ENCODE peak calls at places on chromosomes 4 and X, in five cellular contexts. One of them, this sample, is unnamed.

GRCh38 chrX:34655496-34656258 is 1.4 kb downstream of the TMEM47 start:
- DNase-seq in activated CD4-positive, alpha-beta T cell treated with anti-CD3 and anti-CD28 coated beads, Interleukin-2, amount 10 ng/mL, durations not matched to agents 7 days and 5 days: no peak
- DNase-seq in nucleus accumbens: no peak
- DNase-seq in H4: no peak
- DNase-seq in glomerular endothelial cell: no peak
- DNase-seq in this sample: no peak

GRCh38 chr4:6469144-6469543 is 3.3 kb downstream of the PPP2R2C start:
- DNase-seq in activated CD4-positive, alpha-beta T cell treated with anti-CD3 and anti-CD28 coated beads, Interleukin-2, amount 10 ng/mL, durations not matched to agents 7 days and 5 days: peak
- DNase-seq in nucleus accumbens: no peak
- DNase-seq in H4: no peak
- DNase-seq in glomerular endothelial cell: no peak
- DNase-seq in this sample: no peak

GRCh38 chr4:5998333-5998936 is 19.8 kb downstream of the C4orf50 start:
- DNase-seq in glomerular endothelial cell: peak
- DNase-seq in nucleus accumbens: no peak
- DNase-seq in activated CD4-positive, alpha-beta T cell treated with anti-CD3 and anti-CD28 coated beads, Interleukin-2, amount 10 ng/mL, durations not matched to agents 7 days and 5 days: peak
- DNase-seq in H4: peak
- DNase-seq in this sample: peak

GRCh38 chr4:156939801-156940200 is 31.8 kb downstream of the PDGFC start:
- DNase-seq in activated CD4-positive, alpha-beta T cell treated with anti-CD3 and anti-CD28 coated beads, Interleukin-2, amount 10 ng/mL, durations not matched to agents 7 days and 5 days: no peak
- DNase-seq in glomerular endothelial cell: no peak
- DNase-seq in H4: no peak
- DNase-seq in nucleus accumbens: no peak
- DNase-seq in this sample: no peak

GRCh38 chr4:74293558-74293957 is 14.7 kb upstream of the EPGN start:
- DNase-seq in H4: no peak
- DNase-seq in activated CD4-positive, alpha-beta T cell treated with anti-CD3 and anti-CD28 coated beads, Interleukin-2, amount 10 ng/mL, durations not matched to agents 7 days and 5 days: no peak
- DNase-seq in glomerular endothelial cell: no peak
- DNase-seq in nucleus accumbens: no peak
- DNase-seq in this sample: no peak

GRCh38 chr4:53781614-53782467 is 190.6 kb upstream of the LNX1 start:
- DNase-seq in H4: no peak
- DNase-seq in nucleus accumbens: no peak
- DNase-seq in activated CD4-positive, alpha-beta T cell treated with anti-CD3 and anti-CD28 coated beads, Interleukin-2, amount 10 ng/mL, durations not matched to agents 7 days and 5 days: no peak
- DNase-seq in glomerular endothelial cell: no peak
- DNase-seq in this sample: no peak

GRCh38 chr4:84254537-84254936 is 244.6 kb downstream of the NKX6-1 start:
- DNase-seq in glomerular endothelial cell: no peak
- DNase-seq in H4: no peak
- DNase-seq in nucleus accumbens: no peak
- DNase-seq in activated CD4-positive, alpha-beta T cell treated with anti-CD3 and anti-CD28 coated beads, Interleukin-2, amount 10 ng/mL, durations not matched to agents 7 days and 5 days: no peak
- DNase-seq in this sample: no peak

GRCh38 chr4:83208776-83209365 is 75.7 kb downstream of the COQ2 start:
- DNase-seq in H4: no peak
- DNase-seq in nucleus accumbens: no peak
- DNase-seq in activated CD4-positive, alpha-beta T cell treated with anti-CD3 and anti-CD28 coated beads, Interleukin-2, amount 10 ng/mL, durations not matched to agents 7 days and 5 days: no peak
- DNase-seq in glomerular endothelial cell: no peak
- DNase-seq in this sample: no peak

GRCh38 chr4:2243682-2244380 is 1.9 kb upstream of the HAUS3 start:
- DNase-seq in nucleus accumbens: no peak
- DNase-seq in glomerular endothelial cell: no peak
- DNase-seq in activated CD4-positive, alpha-beta T cell treated with anti-CD3 and anti-CD28 coated beads, Interleukin-2, amount 10 ng/mL, durations not matched to agents 7 days and 5 days: no peak
- DNase-seq in H4: peak
- DNase-seq in this sample: no peak

GRCh38 chr4:84238247-84239090 is 260.6 kb downstream of the NKX6-1 start:
- DNase-seq in nucleus accumbens: no peak
- DNase-seq in H4: peak
- DNase-seq in activated CD4-positive, alpha-beta T cell treated with anti-CD3 and anti-CD28 coated beads, Interleukin-2, amount 10 ng/mL, durations not matched to agents 7 days and 5 days: no peak
- DNase-seq in glomerular endothelial cell: no peak
- DNase-seq in this sample: no peak

GRCh38 chr4:6990661-6991060 is 52.5 kb upstream of the TADA2B start:
- DNase-seq in activated CD4-positive, alpha-beta T cell treated with anti-CD3 and anti-CD28 coated beads, Interleukin-2, amount 10 ng/mL, durations not matched to agents 7 days and 5 days: no peak
- DNase-seq in nucleus accumbens: no peak
- DNase-seq in H4: no peak
- DNase-seq in glomerular endothelial cell: no peak
- DNase-seq in this sample: no peak

GRCh38 chrX:154396948-154397887 is 959 bp upstream of the RPL10 start:
- DNase-seq in nucleus accumbens: no peak
- DNase-seq in H4: no peak
- DNase-seq in activated CD4-positive, alpha-beta T cell treated with anti-CD3 and anti-CD28 coated beads, Interleukin-2, amount 10 ng/mL, durations not matched to agents 7 days and 5 days: peak
- DNase-seq in glomerular endothelial cell: no peak
- DNase-seq in this sample: no peak

GRCh38 chrX:102658551-102658950 is 7.3 kb downstream of the GPRASP1 start:
- DNase-seq in nucleus accumbens: no peak
- DNase-seq in activated CD4-positive, alpha-beta T cell treated with anti-CD3 and anti-CD28 coated beads, Interleukin-2, amount 10 ng/mL, durations not matched to agents 7 days and 5 days: no peak
- DNase-seq in H4: no peak
- DNase-seq in glomerular endothelial cell: no peak
- DNase-seq in this sample: no peak

GRCh38 chr4:17059192-17059634 is 160.8 kb upstream of the LDB2 start:
- DNase-seq in glomerular endothelial cell: no peak
- DNase-seq in nucleus accumbens: no peak
- DNase-seq in H4: no peak
- DNase-seq in activated CD4-positive, alpha-beta T cell treated with anti-CD3 and anti-CD28 coated beads, Interleukin-2, amount 10 ng/mL, durations not matched to agents 7 days and 5 days: no peak
- DNase-seq in this sample: no peak

GRCh38 chr4:188005561-188005960 is 10.0 kb downstream of the ZFP42 start:
- DNase-seq in activated CD4-positive, alpha-beta T cell treated with anti-CD3 and anti-CD28 coated beads, Interleukin-2, amount 10 ng/mL, durations not matched to agents 7 days and 5 days: no peak
- DNase-seq in nucleus accumbens: no peak
- DNase-seq in H4: no peak
- DNase-seq in glomerular endothelial cell: no peak
- DNase-seq in this sample: no peak

GRCh38 chr4:86685401-86685800 is 91.3 kb downstream of the PTPN13 start:
- DNase-seq in activated CD4-positive, alpha-beta T cell treated with anti-CD3 and anti-CD28 coated beads, Interleukin-2, amount 10 ng/mL, durations not matched to agents 7 days and 5 days: no peak
- DNase-seq in nucleus accumbens: no peak
- DNase-seq in H4: peak
- DNase-seq in glomerular endothelial cell: peak
- DNase-seq in this sample: no peak

GRCh38 chrX:120568047-120568446 is 7.3 kb upstream of the CUL4B start:
- DNase-seq in glomerular endothelial cell: no peak
- DNase-seq in activated CD4-positive, alpha-beta T cell treated with anti-CD3 and anti-CD28 coated beads, Interleukin-2, amount 10 ng/mL, durations not matched to agents 7 days and 5 days: no peak
- DNase-seq in H4: no peak
- DNase-seq in nucleus accumbens: no peak
- DNase-seq in this sample: no peak

GRCh38 chr4:95572304-95572991 is 23.7 kb upstream of the UNC5C start:
- DNase-seq in glomerular endothelial cell: peak
- DNase-seq in activated CD4-positive, alpha-beta T cell treated with anti-CD3 and anti-CD28 coated beads, Interleukin-2, amount 10 ng/mL, durations not matched to agents 7 days and 5 days: no peak
- DNase-seq in nucleus accumbens: no peak
- DNase-seq in H4: peak
- DNase-seq in this sample: no peak

GRCh38 chrX:153635788-153636668 is 11.0 kb upstream of the DUSP9 start:
- DNase-seq in nucleus accumbens: no peak
- DNase-seq in glomerular endothelial cell: no peak
- DNase-seq in activated CD4-positive, alpha-beta T cell treated with anti-CD3 and anti-CD28 coated beads, Interleukin-2, amount 10 ng/mL, durations not matched to agents 7 days and 5 days: peak
- DNase-seq in H4: peak
- DNase-seq in this sample: peak

GRCh38 chr4:80926446-80926845 is 104.1 kb upstream of the BMP3 start:
- DNase-seq in nucleus accumbens: no peak
- DNase-seq in glomerular endothelial cell: no peak
- DNase-seq in activated CD4-positive, alpha-beta T cell treated with anti-CD3 and anti-CD28 coated beads, Interleukin-2, amount 10 ng/mL, durations not matched to agents 7 days and 5 days: no peak
- DNase-seq in H4: no peak
- DNase-seq in this sample: peak

GRCh38 chrX:1673337-1673736 is 58.5 kb downstream of the ASMT start:
- DNase-seq in nucleus accumbens: no peak
- DNase-seq in H4: peak
- DNase-seq in glomerular endothelial cell: no peak
- DNase-seq in activated CD4-positive, alpha-beta T cell treated with anti-CD3 and anti-CD28 coated beads, Interleukin-2, amount 10 ng/mL, durations not matched to agents 7 days and 5 days: peak
- DNase-seq in this sample: peak

This sample was measured in A172.